ENCODE peak calls at places on chromosome 12, in five cellular contexts. One of them, this sample, is unnamed.
A peak's percentile ranks its signal among the peaks of the same experiment; 100 is the strongest.

GRCh38 chr12:70449758-70450341 is 83.8 kb downstream of the KCNMB4 start:
- DNase-seq in BE2C: no peak
- DNase-seq in uterus: no peak
- DNase-seq in islet precursor cell: no peak
- DNase-seq in psoas muscle: no peak
- DNase-seq in this sample: no peak

GRCh38 chr12:66573605-66574004 is 105.3 kb downstream of the GRIP1 start:
- DNase-seq in BE2C: no peak
- DNase-seq in psoas muscle: no peak
- DNase-seq in uterus: no peak
- DNase-seq in islet precursor cell: peak; percentile 42
- DNase-seq in this sample: no peak

GRCh38 chr12:110109037-110109836 is 14.9 kb upstream of the IFT81 start:
- DNase-seq in BE2C: no peak
- DNase-seq in uterus: peak; percentile 95
- DNase-seq in psoas muscle: peak; percentile 86
- DNase-seq in islet precursor cell: peak; percentile 61
- DNase-seq in this sample: peak; percentile 78

GRCh38 chr12:81209001-81209400 is 131.1 kb downstream of the ACSS3 start:
- DNase-seq in psoas muscle: no peak
- DNase-seq in islet precursor cell: no peak
- DNase-seq in uterus: peak; percentile 69
- DNase-seq in BE2C: no peak
- DNase-seq in this sample: no peak

GRCh38 chr12:50387487-50387886 is 8.9 kb downstream of the FAM186A start:
- DNase-seq in BE2C: no peak
- DNase-seq in uterus: no peak
- DNase-seq in psoas muscle: no peak
- DNase-seq in islet precursor cell: peak; percentile 43
- DNase-seq in this sample: no peak

GRCh38 chr12:12182926-12183325 is 83.9 kb downstream of the LRP6 start:
- DNase-seq in uterus: no peak
- DNase-seq in islet precursor cell: no peak
- DNase-seq in BE2C: no peak
- DNase-seq in psoas muscle: no peak
- DNase-seq in this sample: no peak

GRCh38 chr12:64083285-64084210 is 138.5 kb downstream of the KICS2 start:
- DNase-seq in uterus: peak; percentile 92
- DNase-seq in islet precursor cell: no peak
- DNase-seq in psoas muscle: peak; percentile 74
- DNase-seq in BE2C: peak; percentile 71
- DNase-seq in this sample: peak; percentile 62

GRCh38 chr12:47488888-47489287 is 216.9 kb downstream of the RPAP3 start:
- DNase-seq in BE2C: no peak
- DNase-seq in psoas muscle: no peak
- DNase-seq in islet precursor cell: no peak
- DNase-seq in uterus: no peak
- DNase-seq in this sample: no peak

GRCh38 chr12:123064885-123065619 is 84.6 kb downstream of the ARL6IP4 start:
- DNase-seq in islet precursor cell: no peak
- DNase-seq in psoas muscle: no peak
- DNase-seq in uterus: no peak
- DNase-seq in BE2C: no peak
- DNase-seq in this sample: no peak

GRCh38 chr12:28172434-28173030 is 17.7 kb upstream of the CCDC91 start:
- DNase-seq in uterus: no peak
- DNase-seq in BE2C: peak; percentile 42
- DNase-seq in psoas muscle: no peak
- DNase-seq in islet precursor cell: peak; percentile 61
- DNase-seq in this sample: no peak

GRCh38 chr12:43147893-43148292 is 404.1 kb downstream of the ADAMTS20 start:
- DNase-seq in psoas muscle: no peak
- DNase-seq in uterus: no peak
- DNase-seq in BE2C: no peak
- DNase-seq in islet precursor cell: no peak
- DNase-seq in this sample: no peak

GRCh38 chr12:3218150-3218845 is 141.1 kb downstream of the TSPAN9 start:
- DNase-seq in uterus: peak; percentile 93
- DNase-seq in islet precursor cell: no peak
- DNase-seq in BE2C: peak; percentile 85
- DNase-seq in psoas muscle: peak; percentile 86
- DNase-seq in this sample: peak; percentile 59

GRCh38 chr12:47896633-47897032 is 8.2 kb downstream of the VDR start:
- DNase-seq in BE2C: no peak
- DNase-seq in uterus: no peak
- DNase-seq in psoas muscle: no peak
- DNase-seq in islet precursor cell: no peak
- DNase-seq in this sample: no peak

GRCh38 chr12:106138279-106138645 is 492 bp downstream of the NUAK1 start:
- DNase-seq in uterus: no peak
- DNase-seq in psoas muscle: no peak
- DNase-seq in islet precursor cell: no peak
- DNase-seq in BE2C: peak; percentile 12
- DNase-seq in this sample: no peak

GRCh38 chr12:103548622-103549601 is 38.2 kb upstream of the STAB2 start:
- DNase-seq in BE2C: peak; percentile 73
- DNase-seq in uterus: peak; percentile 46
- DNase-seq in islet precursor cell: peak; percentile 81
- DNase-seq in psoas muscle: peak; percentile 43
- DNase-seq in this sample: peak; percentile 46

GRCh38 chr12:6768385-6769002 is 2.3 kb downstream of the PTMS start:
- DNase-seq in uterus: no peak
- DNase-seq in islet precursor cell: no peak
- DNase-seq in psoas muscle: no peak
- DNase-seq in BE2C: no peak
- DNase-seq in this sample: no peak

GRCh38 chr12:4251228-4251891 is 22.2 kb upstream of the CCND2 start:
- DNase-seq in psoas muscle: no peak
- DNase-seq in BE2C: no peak
- DNase-seq in islet precursor cell: no peak
- DNase-seq in uterus: no peak
- DNase-seq in this sample: no peak

GRCh38 chr12:107478881-107479280 is 206.7 kb upstream of the PWP1 start:
- DNase-seq in BE2C: no peak
- DNase-seq in uterus: no peak
- DNase-seq in islet precursor cell: no peak
- DNase-seq in psoas muscle: no peak
- DNase-seq in this sample: no peak

GRCh38 chr12:109134186-109134917 is 18.0 kb downstream of the ACACB start:
- DNase-seq in uterus: peak; percentile 56
- DNase-seq in islet precursor cell: peak; percentile 76
- DNase-seq in BE2C: peak; percentile 45
- DNase-seq in psoas muscle: peak; percentile 73
- DNase-seq in this sample: peak; percentile 78

GRCh38 chr12:89960607-89961394 is 252.2 kb upstream of the ATP2B1 start:
- DNase-seq in psoas muscle: no peak
- DNase-seq in uterus: no peak
- DNase-seq in islet precursor cell: no peak
- DNase-seq in BE2C: no peak
- DNase-seq in this sample: no peak

GRCh38 chr12:52258335-52258901 is 16.0 kb upstream of the KRT86 start:
- DNase-seq in BE2C: peak; percentile 56
- DNase-seq in islet precursor cell: peak; percentile 82
- DNase-seq in psoas muscle: no peak
- DNase-seq in uterus: no peak
- DNase-seq in this sample: no peak

GRCh38 chr12:67855103-67855502 is 134.1 kb upstream of the IFNG-AS1 start:
- DNase-seq in uterus: no peak
- DNase-seq in BE2C: no peak
- DNase-seq in psoas muscle: no peak
- DNase-seq in islet precursor cell: no peak
- DNase-seq in this sample: no peak

GRCh38 chr12:25615119-25615518 is 62.0 kb upstream of the LMNTD1 start:
- DNase-seq in psoas muscle: no peak
- DNase-seq in BE2C: no peak
- DNase-seq in islet precursor cell: peak; percentile 73
- DNase-seq in uterus: no peak
- DNase-seq in this sample: no peak

GRCh38 chr12:89235189-89235993 is 116.9 kb downstream of the DUSP6 start:
- DNase-seq in islet precursor cell: no peak
- DNase-seq in psoas muscle: no peak
- DNase-seq in uterus: no peak
- DNase-seq in BE2C: no peak
- DNase-seq in this sample: no peak

GRCh38 chr12:90510948-90511347 is 444.0 kb downstream of the CCER1 start:
- DNase-seq in uterus: no peak
- DNase-seq in psoas muscle: no peak
- DNase-seq in BE2C: no peak
- DNase-seq in islet precursor cell: no peak
- DNase-seq in this sample: no peak

GRCh38 chr12:65895759-65896656 is 71.7 kb downstream of the HMGA2 start:
- DNase-seq in psoas muscle: no peak
- DNase-seq in uterus: no peak
- DNase-seq in islet precursor cell: peak; percentile 96
- DNase-seq in BE2C: no peak
- DNase-seq in this sample: no peak

GRCh38 chr12:1890810-1891209 is 27.6 kb downstream of the CACNA2D4 start:
- DNase-seq in uterus: no peak
- DNase-seq in BE2C: no peak
- DNase-seq in psoas muscle: no peak
- DNase-seq in islet precursor cell: peak; percentile 42
- DNase-seq in this sample: no peak

GRCh38 chr12:120758798-120759590 is 33.4 kb downstream of the ACADS start:
- DNase-seq in uterus: no peak
- DNase-seq in islet precursor cell: peak; percentile 37
- DNase-seq in BE2C: no peak
- DNase-seq in psoas muscle: no peak
- DNase-seq in this sample: no peak

GRCh38 chr12:33253123-33253522 is 186.5 kb downstream of the SYT10 start:
- DNase-seq in BE2C: no peak
- DNase-seq in uterus: no peak
- DNase-seq in psoas muscle: no peak
- DNase-seq in islet precursor cell: no peak
- DNase-seq in this sample: no peak

GRCh38 chr12:129312048-129312447 is 458.8 kb downstream of the GLT1D1 start:
- DNase-seq in islet precursor cell: no peak
- DNase-seq in psoas muscle: no peak
- DNase-seq in BE2C: no peak
- DNase-seq in uterus: no peak
- DNase-seq in this sample: no peak

GRCh38 chr12:28440209-28440608 is 250.0 kb downstream of the CCDC91 start:
- DNase-seq in islet precursor cell: no peak
- DNase-seq in BE2C: no peak
- DNase-seq in psoas muscle: no peak
- DNase-seq in uterus: no peak
- DNase-seq in this sample: no peak

GRCh38 chr12:4958697-4959375 is 49.1 kb downstream of the KCNA1 start:
- DNase-seq in islet precursor cell: no peak
- DNase-seq in BE2C: no peak
- DNase-seq in uterus: no peak
- DNase-seq in psoas muscle: no peak
- DNase-seq in this sample: no peak

GRCh38 chr12:116659771-116660481 is 77.9 kb downstream of the SPRING1 start:
- DNase-seq in islet precursor cell: peak; percentile 82
- DNase-seq in BE2C: no peak
- DNase-seq in uterus: no peak
- DNase-seq in psoas muscle: no peak
- DNase-seq in this sample: no peak

GRCh38 chr12:103841690-103842584 is 903 bp upstream of the NT5DC3 start:
- DNase-seq in psoas muscle: peak; percentile 37
- DNase-seq in islet precursor cell: peak; percentile 100
- DNase-seq in BE2C: peak; percentile 60
- DNase-seq in uterus: peak; percentile 58
- DNase-seq in this sample: peak; percentile 87

This sample was measured in right lobe of liver.